ENCODE peak calls at places on chromosomes 16 and 17, in four cellular contexts. Q is CD4-positive, alpha-beta T cell; B is GM13977; J is cardiac fibroblast. R is an unnamed sample.

GRCh38 chr17:6233856-6234255 is 163.7 kb downstream of the WSCD1 start:
- DNase-seq in Q (no peak), J (no peak), B (no peak), R (no peak)

GRCh38 chr17:6453279-6454024 is 9.2 kb downstream of the PIMREG start:
- DNase-seq in Q (no peak), B (no peak), J (no peak), R (no peak)

GRCh38 chr16:29915590-29916247 is 10.3 kb downstream of the KCTD13 start:
- DNase-seq in J (peak), Q (no peak), B (no peak), R (no peak)

GRCh38 chr17:39787743-39788484 is 50.2 kb downstream of the GRB7 start:
- DNase-seq in Q (no peak), J (no peak), B (no peak), R (peak)

GRCh38 chr17:80430446-80431245 is 15.7 kb downstream of the ENDOV start:
- DNase-seq in Q (no peak), B (no peak), J (no peak), R (peak)

GRCh38 chr17:44387773-44388172 is 1.7 kb downstream of the ITGA2B start:
- DNase-seq in J (no peak), Q (no peak), B (no peak), R (no peak)

GRCh38 chr17:55451203-55451641 is 29.6 kb upstream of the MMD start:
- DNase-seq in J (peak), Q (no peak), B (no peak), R (no peak)

GRCh38 chr17:44115585-44116415 is 7.6 kb downstream of the HDAC5 start:
- DNase-seq in Q (no peak), B (no peak), J (peak), R (no peak)

GRCh38 chr17:60645918-60646523 is 31.6 kb upstream of the BCAS3 start:
- DNase-seq in Q (no peak), J (no peak), B (no peak), R (no peak)

GRCh38 chr16:12231666-12232065 is 255.1 kb downstream of the SNX29 start:
- DNase-seq in B (no peak), J (no peak), Q (no peak), R (peak)

GRCh38 chr17:31525801-31526549 is 134.5 kb downstream of the RAB11FIP4 start:
- DNase-seq in B (peak), Q (no peak), J (no peak), R (no peak)

GRCh38 chr17:69325518-69326301 is 1.2 kb downstream of the ABCA5 start:
- DNase-seq in J (no peak), Q (no peak), B (no peak), R (no peak)

GRCh38 chr17:58281511-58282011 is 826 bp upstream of the MPO start:
- DNase-seq in Q (no peak), B (peak), J (no peak), R (no peak)

GRCh38 chr16:81752225-81752875 is 26.7 kb upstream of the PLCG2 start:
- DNase-seq in B (peak), J (peak), Q (no peak), R (no peak)

GRCh38 chr16:65660390-65660789 is 538.5 kb upstream of the CDH11 start:
- DNase-seq in B (no peak), Q (no peak), J (no peak), R (peak)

GRCh38 chr16:1766231-1766630 is 5.1 kb downstream of the NME3 start:
- DNase-seq in J (no peak), B (no peak), Q (no peak), R (no peak)

GRCh38 chr16:58418601-58419000 is 26.3 kb downstream of the GINS3 start:
- DNase-seq in Q (no peak), B (no peak), J (peak), R (no peak)

GRCh38 chr16:58421029-58421428 is 28.8 kb downstream of the GINS3 start:
- DNase-seq in Q (no peak), B (no peak), J (no peak), R (no peak)

GRCh38 chr16:58422809-58423208 is 30.5 kb downstream of the GINS3 start:
- DNase-seq in J (no peak), B (no peak), Q (no peak), R (no peak)

GRCh38 chr16:58419241-58420012 is 27.2 kb downstream of the GINS3 start:
- DNase-seq in B (peak), J (no peak), Q (no peak), R (no peak)

GRCh38 chr16:58421529-58421928 is 29.3 kb downstream of the GINS3 start:
- DNase-seq in B (no peak), J (peak), Q (no peak), R (peak)
- TF ChIP-seq CTCF in B (no peak), J (no peak), Q (no peak), R (no peak)

GRCh38 chr16:17459903-17460521 is 10.7 kb downstream of the XYLT1 start:
- DNase-seq in B (no peak), Q (no peak), J (no peak), R (no peak)

GRCh38 chr16:17463335-17463734 is 7.4 kb downstream of the XYLT1 start:
- DNase-seq in B (no peak), Q (no peak), J (no peak), R (no peak)

GRCh38 chr16:17465460-17465859 is 5.3 kb downstream of the XYLT1 start:
- DNase-seq in Q (no peak), B (no peak), J (no peak), R (no peak)

GRCh38 chr16:17460890-17461289 is 9.9 kb downstream of the XYLT1 start:
- DNase-seq in J (no peak), B (no peak), Q (no peak), R (no peak)

DNA sequence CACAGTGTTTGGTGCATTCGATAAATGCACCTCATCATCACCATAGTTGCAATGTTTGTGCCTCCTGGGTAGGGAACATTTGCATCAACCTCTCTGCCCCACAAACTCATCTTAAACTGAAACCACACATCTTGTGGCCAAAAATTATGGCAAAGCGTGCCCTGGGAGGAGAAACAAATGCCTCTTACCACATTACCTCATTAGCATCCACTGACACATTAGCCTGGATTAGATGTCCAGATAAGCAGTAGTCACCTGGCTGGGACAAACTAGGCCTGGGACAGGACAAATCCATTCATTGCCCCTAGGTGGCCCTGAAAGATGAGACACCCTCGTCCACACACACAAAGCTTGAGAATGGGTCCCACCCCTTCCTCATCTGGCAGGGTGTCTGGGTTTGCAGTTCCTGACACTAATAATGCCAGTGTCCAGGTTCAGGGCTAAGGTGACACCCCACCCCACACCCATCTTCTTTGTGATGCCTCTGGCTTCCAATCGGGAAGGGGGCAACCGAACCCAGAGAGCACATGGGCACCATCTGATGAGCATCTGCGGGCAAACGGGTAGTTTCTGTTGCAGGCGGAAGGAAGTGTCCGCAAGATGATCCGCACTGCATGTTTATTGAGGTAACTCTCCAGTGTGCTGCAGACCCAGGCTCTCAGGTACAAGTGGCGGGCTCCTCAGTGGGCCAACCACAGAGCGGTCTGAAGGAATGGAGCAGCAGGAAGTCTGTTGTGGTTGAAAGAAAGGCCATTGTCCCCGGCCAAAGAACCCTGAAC is 8.6 kb downstream of the XYLT1 start:
- DNase-seq in J (no peak), Q (no peak), B (no peak), R (no peak)
- TF ChIP-seq CTCF in J (no peak), Q (no peak), B (peak), R (no peak)

GRCh38 chr16:31678649-31679325 is 151.1 kb downstream of the AHSP start:
- DNase-seq in Q (no peak), B (no peak), J (no peak), R (no peak)
- TF ChIP-seq CTCF in Q (no peak), B (no peak), J (no peak), R (no peak)

GRCh38 chr16:71421911-71422310 is 19.9 kb downstream of the TLE7 start:
- DNase-seq in B (peak), Q (no peak), J (no peak), R (peak)
- TF ChIP-seq CTCF in B (peak), Q (peak), J (peak), R (peak)

DNA sequence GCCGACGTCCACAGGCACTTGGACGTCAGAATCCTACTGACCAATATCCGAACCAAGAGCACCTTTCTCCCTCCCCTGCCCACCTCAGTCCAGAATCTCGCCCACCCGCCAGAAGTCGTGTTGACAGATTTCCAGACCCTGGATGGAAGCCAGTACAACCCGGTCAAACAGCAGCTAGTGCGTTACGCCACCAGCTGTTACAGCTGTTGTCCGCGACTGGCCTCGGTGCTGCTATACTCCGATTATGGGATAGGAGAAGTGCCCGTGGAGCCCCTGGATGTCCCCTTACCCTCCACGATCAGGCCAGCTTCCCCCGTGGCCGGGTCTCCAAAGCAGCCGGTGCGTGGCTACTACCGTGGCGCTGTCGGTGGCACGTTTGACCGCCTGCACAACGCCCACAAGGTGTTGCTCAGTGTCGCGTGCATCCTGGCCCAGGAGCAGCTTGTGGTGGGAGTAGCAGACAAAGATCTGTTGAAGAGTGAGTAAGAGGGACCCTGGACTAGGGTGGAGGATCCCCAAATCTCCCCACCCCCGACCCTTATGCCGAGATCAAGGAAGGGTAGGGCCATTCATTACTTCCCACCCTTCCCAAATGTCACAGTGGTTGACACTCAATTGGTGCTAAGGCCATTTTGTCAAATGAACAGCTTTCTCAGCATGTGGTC is 1.0 kb downstream of the COASY start:
- DNase-seq in J (peak), Q (no peak), B (no peak), R (no peak)
- TF ChIP-seq CTCF in J (no peak), Q (no peak), B (no peak), R (no peak)

GRCh38 chr17:64145751-64146417 is 15.9 kb upstream of the ERN1 start:
- DNase-seq in B (peak), Q (peak), J (peak), R (peak)
- TF ChIP-seq CTCF in B (no peak), Q (no peak), J (no peak), R (no peak)